ENCODE peak calls at places on chromosomes 13 and 19, in nine cellular contexts. M, V, U, A, Z, B, W, O and N are unnamed samples.

GRCh38 chr19:8515317-8515716 is 1.4 kb upstream of the ZNF414 start:
- DNase-seq in M (no peak), V (no peak), U (no peak), A (no peak), Z (no peak), B (no peak), W (no peak), O (no peak), N (no peak)

GRCh38 chr13:75049936-75050335 is 432.0 kb downstream of the TBC1D4 start:
- DNase-seq in M (no peak), V (no peak), U (no peak), A (peak), Z (no peak), B (no peak), W (no peak), O (no peak), N (no peak)

GRCh38 chr13:71625694-71626093 is 241.3 kb downstream of the DACH1 start:
- DNase-seq in M (no peak), V (no peak), U (no peak), A (no peak), Z (no peak), B (no peak), W (no peak), O (no peak), N (no peak)

GRCh38 chr19:1093811-1094553 is 1.2 kb downstream of the POLR2E start:
- DNase-seq in M (no peak), V (no peak), U (peak), A (no peak), Z (no peak), B (no peak), W (no peak), O (no peak), N (no peak)

GRCh38 chr19:719081-719512 is 10.4 kb downstream of the PALM start:
- DNase-seq in M (no peak), V (peak), U (no peak), A (no peak), Z (no peak), B (no peak), W (peak), O (peak), N (no peak)

GRCh38 chr13:48437381-48437780 is 24.5 kb upstream of the LPAR6 start:
- DNase-seq in M (peak), V (peak), U (peak), A (peak), Z (peak), B (no peak), W (peak), O (no peak), N (no peak)

GRCh38 chr13:48542581-48543341 is 9.9 kb upstream of the RCBTB2 start:
- DNase-seq in M (no peak), V (peak), U (peak), A (peak), Z (peak), B (no peak), W (peak), O (no peak), N (no peak)

GRCh38 chr13:84393981-84394625 is 511.8 kb upstream of the SLITRK1 start:
- DNase-seq in M (no peak), V (no peak), U (no peak), A (no peak), Z (no peak), B (no peak), W (no peak), O (no peak), N (no peak)

GRCh38 chr19:48837081-48837524 is 812 bp upstream of the HSD17B14 start:
- DNase-seq in M (peak), V (peak), U (peak), A (peak), Z (peak), B (peak), W (peak), O (peak), N (peak)

GRCh38 chr13:79492313-79492798 is 11.4 kb downstream of the NDFIP2 start:
- DNase-seq in M (no peak), V (no peak), U (no peak), A (peak), Z (no peak), B (no peak), W (no peak), O (no peak), N (no peak)

GRCh38 chr13:78102121-78102677 is 183.6 kb upstream of the EDNRB start:
- DNase-seq in M (peak), V (peak), U (no peak), A (peak), Z (no peak), B (no peak), W (peak), O (no peak), N (no peak)

GRCh38 chr19:33998739-33999345 is 173.5 kb upstream of the LSM14A start:
- DNase-seq in M (no peak), V (peak), U (no peak), A (no peak), Z (no peak), B (no peak), W (no peak), O (no peak), N (no peak)

GRCh38 chr13:30031488-30031887 is 181.1 kb upstream of the UBL3 start:
- DNase-seq in M (no peak), V (no peak), U (no peak), A (no peak), Z (no peak), B (no peak), W (no peak), O (no peak), N (no peak)

GRCh38 chr19:58569191-58569942 is 3.8 kb downstream of the MZF1 start:
- DNase-seq in M (no peak), V (no peak), U (no peak), A (no peak), Z (peak), B (no peak), W (no peak), O (no peak), N (no peak)

GRCh38 chr19:4100647-4101495 is 23.1 kb downstream of the MAP2K2 start:
- DNase-seq in M (no peak), V (no peak), U (no peak), A (no peak), Z (no peak), B (no peak), W (no peak), O (no peak), N (no peak)

GRCh38 chr19:1774999-1775772 is 21.9 kb downstream of the ONECUT3 start:
- DNase-seq in M (no peak), V (no peak), U (peak), A (no peak), Z (no peak), B (no peak), W (no peak), O (no peak), N (no peak)

GRCh38 chr13:114142137-114142550 is 9.7 kb upstream of the RASA3 start:
- DNase-seq in M (no peak), V (no peak), U (no peak), A (no peak), Z (no peak), B (no peak), W (no peak), O (no peak), N (no peak)

GRCh38 chr19:31946491-31946890 is 398.9 kb upstream of the ZNF507 start:
- DNase-seq in M (no peak), V (no peak), U (no peak), A (no peak), Z (no peak), B (no peak), W (no peak), O (no peak), N (no peak)

GRCh38 chr13:76884167-76884566 is 2.0 kb downstream of the KCTD12 start:
- DNase-seq in M (peak), V (peak), U (peak), A (peak), Z (peak), B (no peak), W (no peak), O (no peak), N (no peak)

GRCh38 chr13:108269601-108270328 is at the start of gene TNFSF13B:
- DNase-seq in M (no peak), V (peak), U (peak), A (peak), Z (peak), B (peak), W (no peak), O (peak), N (no peak)

GRCh38 chr19:9500796-9501195 is 2.4 kb upstream of the ZNF560 start:
- DNase-seq in M (no peak), V (no peak), U (no peak), A (no peak), Z (no peak), B (no peak), W (no peak), O (no peak), N (no peak)

GRCh38 chr19:45473366-45474190 is 5.8 kb downstream of the FOSB start:
- DNase-seq in M (no peak), V (no peak), U (no peak), A (peak), Z (no peak), B (no peak), W (no peak), O (no peak), N (no peak)

GRCh38 chr13:42377640-42378382 is 105.9 kb downstream of the AKAP11 start:
- DNase-seq in M (no peak), V (no peak), U (no peak), A (peak), Z (no peak), B (no peak), W (no peak), O (no peak), N (no peak)

GRCh38 chr19:39671739-39672363 is 16.1 kb downstream of the LGALS16 start:
- DNase-seq in M (peak), V (peak), U (peak), A (peak), Z (no peak), B (no peak), W (no peak), O (no peak), N (no peak)

GRCh38 chr19:10554760-10555612 is 10.8 kb downstream of the KRI1 start:
- DNase-seq in M (no peak), V (no peak), U (no peak), A (no peak), Z (no peak), B (no peak), W (no peak), O (no peak), N (no peak)

GRCh38 chr13:98997738-98998641 is 20.1 kb upstream of the DOCK9 start:
- DNase-seq in M (no peak), V (peak), U (no peak), A (no peak), Z (no peak), B (no peak), W (no peak), O (no peak), N (no peak)

GRCh38 chr13:41546372-41547252 is 89.3 kb downstream of the RGCC start:
- DNase-seq in M (no peak), V (peak), U (no peak), A (peak), Z (no peak), B (no peak), W (no peak), O (no peak), N (no peak)

GRCh38 chr19:50518091-50519005 is 4.6 kb upstream of the ASPDH start:
- DNase-seq in M (no peak), V (no peak), U (no peak), A (no peak), Z (no peak), B (no peak), W (no peak), O (no peak), N (no peak)
- TF ChIP-seq CTCF in M (no peak), V (no peak), U (no peak), A (no peak), Z (no peak), B (no peak), W (no peak), O (no peak), N (peak)

GRCh38 chr19:5687360-5688198 is 2.5 kb upstream of the RPL36 start:
- DNase-seq in M (no peak), V (no peak), U (no peak), A (no peak), Z (no peak), B (no peak), W (no peak), O (no peak), N (no peak)
- TF ChIP-seq CTCF in M (no peak), V (peak), U (no peak), A (no peak), Z (no peak), B (no peak), W (no peak), O (no peak), N (peak)

DNA sequence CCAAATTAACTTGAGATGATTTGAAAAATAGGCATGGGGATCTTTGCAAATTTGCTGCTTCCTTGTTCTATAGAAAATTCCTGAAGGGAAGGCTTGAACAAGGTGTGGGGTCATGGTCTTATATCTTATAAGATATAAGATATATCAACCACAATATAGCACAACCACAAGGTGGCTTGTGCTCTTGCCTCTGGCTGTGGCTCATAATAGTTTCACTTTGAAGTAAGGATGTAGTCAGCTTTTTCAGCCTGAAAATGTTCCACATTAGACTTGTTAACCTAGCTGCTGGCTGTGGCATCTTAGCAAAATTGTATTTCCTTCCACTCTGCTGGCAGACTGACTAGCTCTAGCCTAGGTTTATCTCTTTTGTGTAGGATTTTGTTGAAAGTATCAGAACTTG is 169.7 kb downstream of the KLF5 start:
- DNase-seq in M (no peak), V (no peak), U (no peak), A (no peak), Z (no peak), B (no peak), W (no peak), O (no peak), N (no peak)
- TF ChIP-seq CTCF in M (no peak), V (peak), U (peak), A (peak), Z (no peak), B (no peak), W (no peak), O (no peak), N (peak)

DNA sequence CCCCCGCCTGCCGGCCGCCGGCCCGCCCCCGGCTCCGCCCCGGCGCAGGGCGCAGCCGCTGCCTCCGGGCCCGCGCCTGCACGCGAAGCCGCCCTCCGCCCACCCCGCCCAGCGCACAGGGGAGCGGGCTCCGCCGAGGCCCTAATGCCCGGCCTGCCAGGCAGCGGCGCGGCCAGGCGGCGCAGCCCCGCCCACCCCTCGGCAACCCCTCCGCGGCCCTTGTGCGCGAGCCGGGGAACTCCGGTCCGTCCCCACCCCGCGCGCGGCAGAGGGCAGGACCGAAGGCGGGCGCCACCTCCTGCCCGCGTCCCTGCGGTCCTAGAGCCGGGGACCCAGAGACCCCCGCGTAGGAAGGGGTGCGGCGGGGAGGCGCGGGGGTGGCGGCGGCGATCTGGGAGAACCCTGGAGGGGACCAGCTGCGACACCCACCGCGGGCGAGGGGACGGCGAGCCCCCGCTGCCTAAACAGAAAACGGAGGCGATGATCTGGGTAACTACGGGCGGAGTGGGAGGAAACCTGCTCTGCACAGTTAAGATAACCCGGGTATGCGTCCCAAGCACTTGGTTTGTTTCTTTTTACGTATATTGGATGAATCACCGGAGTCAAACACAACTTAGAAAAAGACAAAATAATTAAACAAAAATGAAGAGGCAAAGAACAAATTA is 351 bp upstream of the USP12 start:
- DNase-seq in M (peak), V (peak), U (peak), A (peak), Z (peak), B (peak), W (peak), O (peak), N (peak)
- TF ChIP-seq CTCF in M (no peak), V (no peak), U (no peak), A (no peak), Z (no peak), B (no peak), W (no peak), O (peak), N (peak)